ENCODE peak calls at places on chromosomes 1 and 21, in eight cellular contexts. F, P, S, C, I, T, Q and K are unnamed samples. For H3K4me1 and H3K36me3, the result is how much of the 10 kb centered on the place peaks cover.

GRCh38 chr1:9417695-9418094 is 121.6 kb upstream of the SLC25A33 start:
- DNase-seq in F (no peak), P (no peak), S (no peak), C (no peak), I (no peak), T (no peak), Q (no peak), K (no peak)

GRCh38 chr1:221087919-221088318 is 208.7 kb downstream of the HLX start:
- DNase-seq in F (no peak), P (no peak), S (no peak), C (no peak), I (no peak), T (no peak), Q (no peak), K (no peak)

GRCh38 chr1:8818325-8818775 is 910 bp upstream of the RERE start:
- DNase-seq in F (no peak), P (no peak), S (peak), C (peak), I (no peak), T (no peak), Q (no peak), K (no peak)

GRCh38 chr1:223621312-223621734 is 44.2 kb downstream of the CAPN8 start:
- DNase-seq in F (no peak), P (no peak), S (no peak), C (no peak), I (no peak), T (peak), Q (no peak), K (no peak)

GRCh38 chr21:42617476-42617875 is 35.9 kb upstream of the PDE9A start:
- DNase-seq in F (no peak), P (no peak), S (no peak), C (no peak), I (no peak), T (no peak), Q (no peak), K (no peak)

GRCh38 chr1:211375286-211375818 is 48.7 kb downstream of the TRAF5 start:
- DNase-seq in F (peak), P (no peak), S (no peak), C (no peak), I (no peak), T (no peak), Q (no peak), K (no peak)

GRCh38 chr1:110281363-110282290 is 57.5 kb upstream of the RBM15 start:
- DNase-seq in F (no peak), P (peak), S (peak), C (no peak), I (no peak), T (no peak), Q (no peak), K (no peak)

GRCh38 chr1:36178479-36179219 is 22.7 kb downstream of the MAP7D1 start:
- DNase-seq in F (peak), P (no peak), S (no peak), C (peak), I (peak), T (no peak), Q (peak), K (no peak)

GRCh38 chr1:101732221-101732620 is 264.5 kb downstream of the OLFM3 start:
- DNase-seq in F (no peak), P (no peak), S (no peak), C (peak), I (no peak), T (peak), Q (no peak), K (no peak)

GRCh38 chr1:51697160-51697559 is 80.3 kb downstream of the OSBPL9 start:
- DNase-seq in F (no peak), P (no peak), S (no peak), C (no peak), I (no peak), T (no peak), Q (no peak), K (no peak)

GRCh38 chr1:10045480-10046355 is 13.0 kb downstream of the UBE4B start:
- DNase-seq in F (no peak), P (no peak), S (peak), C (no peak), I (no peak), T (no peak), Q (peak), K (no peak)

GRCh38 chr1:158068918-158069317 is 75.5 kb downstream of the KIRREL1 start:
- DNase-seq in F (no peak), P (no peak), S (no peak), C (no peak), I (no peak), T (no peak), Q (no peak), K (no peak)

GRCh38 chr21:42229676-42230075 is 10.7 kb downstream of the ABCG1 start:
- DNase-seq in F (no peak), P (no peak), S (no peak), C (no peak), I (no peak), T (no peak), Q (no peak), K (no peak)

GRCh38 chr1:168136709-168137514 is at the start of gene GPR161:
- DNase-seq in F (peak), P (peak), S (peak), C (peak), I (peak), T (no peak), Q (peak), K (peak)

GRCh38 chr1:41221995-41222991 is 19.8 kb downstream of the SCMH1 start:
- DNase-seq in F (no peak), P (no peak), S (peak), C (no peak), I (no peak), T (no peak), Q (no peak), K (no peak)

GRCh38 chr1:158728510-158729225 is 8.1 kb upstream of the OR6K3 start:
- DNase-seq in F (no peak), P (no peak), S (no peak), C (no peak), I (no peak), T (no peak), Q (no peak), K (no peak)

GRCh38 chr1:159845751-159846531 is 16.5 kb downstream of the VSIG8 start:
- DNase-seq in F (no peak), P (no peak), S (no peak), C (peak), I (no peak), T (peak), Q (no peak), K (no peak)

DNA sequence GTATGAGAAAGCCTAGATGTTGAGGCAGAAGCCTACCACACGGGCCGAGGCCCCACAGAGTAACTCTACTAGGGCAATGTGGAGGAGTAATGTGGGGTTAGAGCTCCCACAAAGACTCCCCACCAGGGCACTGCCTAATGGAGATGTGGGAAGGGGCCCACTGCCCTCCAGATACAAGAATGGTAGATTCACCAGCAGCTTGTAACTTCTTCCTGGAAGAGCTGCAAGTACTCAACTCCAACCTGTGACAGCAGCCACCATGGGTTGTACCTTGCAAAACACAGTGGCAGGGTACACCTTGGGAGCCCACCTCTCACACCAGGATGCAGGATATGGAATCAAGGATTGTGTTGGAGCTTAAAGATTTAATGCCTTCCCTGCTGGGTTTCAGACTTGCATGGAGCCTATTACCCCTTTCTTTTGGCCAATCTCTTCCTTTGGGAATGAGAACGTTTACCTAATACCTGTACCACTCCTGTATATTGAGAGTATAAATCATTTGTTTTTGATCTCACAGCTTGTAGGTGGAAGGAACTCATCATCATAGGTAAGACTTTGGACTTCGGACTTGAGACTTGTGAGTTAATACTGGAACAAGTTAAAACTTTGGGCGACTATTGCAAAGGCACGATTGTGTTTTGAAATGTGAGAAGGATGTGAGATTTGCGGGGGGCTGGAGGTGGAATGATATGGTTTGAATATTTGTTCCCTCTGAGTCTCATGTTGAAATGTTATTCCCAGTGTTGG is 57.5 kb downstream of the TENT5C start:
- DNase-seq in F (no peak), P (no peak), S (no peak), C (no peak), I (no peak), T (no peak), Q (no peak), K (no peak)
- H3K4me1 ChIP-seq in F (under half), P (under half), S (under half), C (under half), I (under half), T (under half), Q (half or more), K (under half)

GRCh38 chr1:30746212-30747027 is 11.2 kb downstream of the LAPTM5 start:
- DNase-seq in F (no peak), P (no peak), S (no peak), C (no peak), I (no peak), T (no peak), Q (no peak), K (no peak)

GRCh38 chr1:30745834-30746208 is 11.8 kb downstream of the LAPTM5 start:
- DNase-seq in F (no peak), P (no peak), S (no peak), C (no peak), I (no peak), T (no peak), Q (no peak), K (no peak)

GRCh38 chr1:30748098-30748698 is 9.4 kb downstream of the LAPTM5 start:
- DNase-seq in F (no peak), P (no peak), S (no peak), C (no peak), I (no peak), T (no peak), Q (peak), K (peak)

GRCh38 chr1:30748699-30749401 is 8.7 kb downstream of the LAPTM5 start:
- DNase-seq in F (no peak), P (no peak), S (no peak), C (no peak), I (no peak), T (no peak), Q (no peak), K (no peak)

DNA sequence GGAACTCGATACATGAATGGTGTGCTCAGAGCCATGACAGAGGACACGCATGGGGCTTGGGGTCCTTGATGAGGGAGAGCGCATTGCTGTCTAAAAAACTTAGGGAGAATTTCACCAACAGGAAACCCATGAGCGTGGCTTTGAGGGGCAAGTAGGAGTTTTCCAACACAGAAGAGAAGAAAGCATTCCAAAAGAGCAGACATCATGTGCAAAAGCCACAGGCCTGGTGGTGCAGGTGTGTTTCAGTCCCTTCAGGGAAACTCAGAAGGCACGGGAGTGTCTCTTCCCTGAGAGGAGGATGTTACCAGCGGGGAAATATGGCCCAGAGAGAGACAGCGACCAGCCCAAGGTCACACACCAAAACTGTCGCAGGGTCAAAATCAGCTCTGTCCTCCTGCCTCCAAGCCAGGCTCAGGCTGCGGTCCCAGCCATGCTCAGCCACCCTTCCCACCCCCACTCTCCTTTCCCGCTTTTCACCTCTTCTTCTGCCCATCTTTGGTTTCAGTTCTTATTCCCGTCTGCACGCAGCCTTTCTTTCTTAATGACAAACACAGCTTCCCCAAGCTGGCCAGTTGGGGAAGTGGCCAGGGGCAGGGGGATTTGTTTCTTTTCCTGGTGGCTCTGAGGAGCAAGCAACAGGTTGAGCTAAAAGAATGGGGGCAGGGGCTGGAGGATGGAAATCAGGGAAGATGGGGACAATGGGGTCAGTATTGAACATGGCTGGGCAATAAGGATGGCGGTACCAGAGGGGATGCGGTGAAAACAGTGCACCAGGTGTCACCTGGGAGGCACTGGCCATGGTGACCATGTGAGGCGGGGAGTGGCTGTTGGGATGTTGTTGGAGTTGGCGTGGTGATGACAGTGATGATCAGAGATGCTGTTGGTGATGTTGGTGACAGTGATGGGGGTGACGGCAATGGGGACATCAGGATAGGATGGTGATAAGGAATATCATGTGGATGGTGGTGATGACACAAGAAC is 10.3 kb downstream of the LAPTM5 start:
- DNase-seq in F (no peak), P (no peak), S (no peak), C (no peak), I (no peak), T (no peak), Q (no peak), K (no peak)
- H3K4me3 ChIP-seq in F (no peak), P (no peak), S (no peak), C (no peak), I (no peak), T (no peak), Q (no peak), K (no peak)

GRCh38 chr1:39128959-39129358 is 75.5 kb upstream of the MACF1 start:
- DNase-seq in F (no peak), P (no peak), S (no peak), C (peak), I (no peak), T (no peak), Q (no peak), K (no peak)

GRCh38 chr1:39128126-39128525 is 76.4 kb upstream of the MACF1 start:
- DNase-seq in F (no peak), P (no peak), S (no peak), C (no peak), I (no peak), T (no peak), Q (no peak), K (no peak)

GRCh38 chr1:39122056-39122455 is 82.4 kb upstream of the MACF1 start:
- DNase-seq in F (no peak), P (no peak), S (no peak), C (no peak), I (no peak), T (no peak), Q (no peak), K (no peak)

GRCh38 chr1:39127513-39127912 is 77.0 kb upstream of the MACF1 start:
- DNase-seq in F (peak), P (no peak), S (no peak), C (no peak), I (no peak), T (peak), Q (peak), K (peak)

GRCh38 chr1:39124282-39124681 is 80.2 kb upstream of the MACF1 start:
- DNase-seq in F (no peak), P (no peak), S (no peak), C (no peak), I (no peak), T (no peak), Q (no peak), K (no peak)
- H3K36me3 ChIP-seq in F (under half), P (under half), S (under half), C (under half), I (under half), T (under half), Q (under half), K (under half)

GRCh38 chr1:173208146-173208545 is 1.0 kb upstream of the TNFSF4 start:
- DNase-seq in F (no peak), P (no peak), S (no peak), C (no peak), I (no peak), T (no peak), Q (no peak), K (no peak)
- H3K4me1 ChIP-seq in F (under half), P (under half), S (under half), C (under half), I (under half), T (half or more), Q (under half), K (under half)

GRCh38 chr1:153345187-153346066 is 3.2 kb downstream of the PGLYRP4 start:
- DNase-seq in F (no peak), P (peak), S (no peak), C (no peak), I (no peak), T (no peak), Q (no peak), K (no peak)
- H3K4me3 ChIP-seq in F (no peak), P (no peak), S (no peak), C (no peak), I (no peak), T (no peak), Q (no peak), K (no peak)

DNA sequence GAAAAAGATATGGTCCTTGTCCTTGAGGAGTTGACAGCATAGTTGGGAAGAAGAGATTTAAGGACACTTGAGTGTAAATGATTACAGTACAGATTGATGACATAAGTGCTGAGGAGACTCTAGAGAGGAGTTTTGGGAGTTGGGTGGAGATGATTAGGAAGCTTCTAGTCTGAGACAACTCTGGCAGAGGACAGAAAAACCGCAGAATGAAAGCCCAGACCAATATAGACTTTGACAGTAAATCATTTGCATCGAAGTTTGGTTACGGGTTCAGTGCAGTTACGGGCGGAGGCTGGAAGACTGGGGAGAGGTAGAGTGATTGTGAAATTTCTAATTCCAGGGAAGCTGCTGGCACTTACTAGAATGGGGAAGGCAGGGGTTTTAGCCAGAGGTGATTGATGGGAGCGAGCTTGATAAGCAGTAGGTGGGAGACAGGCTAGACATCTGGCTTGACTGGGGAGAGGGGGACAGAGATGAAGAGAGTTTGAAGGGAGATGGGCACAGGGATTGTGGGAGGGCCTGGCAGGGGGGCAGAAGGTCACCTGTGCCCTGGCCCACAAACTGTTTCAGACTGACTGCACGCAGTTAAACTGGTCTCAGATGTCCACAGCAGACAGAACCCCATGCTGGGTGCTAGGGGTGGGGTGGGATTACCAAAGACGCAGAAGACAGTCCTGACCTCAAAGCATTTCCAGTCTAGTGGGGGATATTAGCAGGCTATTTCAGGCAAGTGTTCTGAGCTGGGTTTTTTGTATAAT is 20.1 kb downstream of the SH2D2A start:
- DNase-seq in F (no peak), P (no peak), S (no peak), C (peak), I (no peak), T (no peak), Q (no peak), K (no peak)
- H3K36me3 ChIP-seq in F (under half), P (half or more), S (half or more), C (half or more), I (half or more), T (under half), Q (half or more), K (half or more)

GRCh38 chr1:235078927-235079381 is 49.7 kb downstream of the TOMM20 start:
- DNase-seq in F (no peak), P (no peak), S (no peak), C (no peak), I (no peak), T (no peak), Q (no peak), K (no peak)
- H3K4me1 ChIP-seq in F (under half), P (half or more), S (under half), C (half or more), I (half or more), T (half or more), Q (under half), K (under half)

DNA sequence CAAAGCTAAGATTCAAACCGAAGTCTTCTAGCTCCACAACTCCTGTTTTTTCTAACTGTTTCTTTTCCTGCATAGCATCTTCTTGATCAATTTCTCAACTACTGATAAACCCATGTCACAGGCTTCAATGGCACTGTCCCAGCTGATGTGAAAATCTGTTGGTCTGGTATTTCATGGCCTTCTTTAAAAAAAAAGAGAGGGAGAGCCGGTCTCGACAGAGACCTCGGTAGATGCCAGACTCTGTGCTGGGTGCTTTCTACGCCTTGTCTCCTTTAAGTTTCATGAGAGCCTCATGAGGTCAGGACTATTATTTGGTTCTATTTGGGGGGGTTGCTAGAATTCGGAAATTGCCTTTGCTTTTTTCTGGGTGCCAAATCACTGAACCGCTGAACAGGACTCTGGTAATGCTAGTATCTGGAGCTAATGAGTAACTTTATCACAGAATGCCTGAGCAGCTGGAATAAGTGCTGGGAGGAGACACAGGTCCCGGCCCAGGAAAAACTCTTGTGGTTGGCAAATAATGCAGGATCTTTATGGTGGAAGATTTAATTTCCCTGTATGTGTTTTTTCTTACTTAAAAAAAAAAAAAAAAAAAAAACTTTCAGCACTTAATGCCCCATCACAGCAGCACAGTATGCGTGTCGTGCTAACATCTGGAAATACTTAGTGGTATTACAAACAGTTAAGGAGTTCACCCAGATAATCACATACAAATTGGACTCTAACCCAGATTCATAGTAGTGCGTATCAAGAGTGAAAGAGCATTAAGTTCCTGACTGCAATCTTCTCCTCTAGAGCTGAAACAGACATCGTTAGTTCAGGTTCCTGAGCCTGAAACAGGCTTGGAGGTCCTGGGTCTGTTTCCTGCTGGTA is 220.8 kb downstream of the TOMM20 start:
- DNase-seq in F (no peak), P (no peak), S (peak), C (no peak), I (no peak), T (peak), Q (no peak), K (no peak)
- H3K4me3 ChIP-seq in F (no peak), P (no peak), S (no peak), C (no peak), I (no peak), T (peak), Q (no peak), K (no peak)

GRCh38 chr1:33324677-33325417 is 3.9 kb upstream of the A3GALT2 start:
- DNase-seq in F (no peak), P (no peak), S (no peak), C (no peak), I (no peak), T (no peak), Q (no peak), K (no peak)
- H3K36me3 ChIP-seq in F (under half), P (half or more), S (under half), C (half or more), I (half or more), T (under half), Q (half or more), K (half or more)